ENCODE peak calls at places on chromosomes 11 and 22, in five cellular contexts. G is A549, C is body of pancreas, V is uterus, S is H54. Y is an unnamed sample.

GRCh38 chr11:117442869-117443239 is 115.2 kb downstream of the CEP164 start:
- DNase-seq in G (no peak), C (no peak), V (no peak), S (no peak), Y (no peak)

GRCh38 chr22:20647586-20648305 is 126.2 kb upstream of the SERPIND1 start:
- DNase-seq in G (no peak), C (no peak), V (no peak), S (no peak), Y (no peak)

GRCh38 chr11:70364198-70364597 is 34.1 kb upstream of the CTTN start:
- DNase-seq in G (no peak), C (no peak), V (no peak), S (no peak), Y (no peak)

GRCh38 chr11:13594045-13594444 is 74.4 kb upstream of the FAR1 start:
- DNase-seq in G (no peak), C (no peak), V (no peak), S (no peak), Y (no peak)

GRCh38 chr11:8593935-8594909 is at the start of gene STK33:
- DNase-seq in G (peak; percentile 50), C (peak; percentile 75), V (peak; percentile 39), S (peak; percentile 68), Y (peak; percentile 80)

GRCh38 chr22:28128827-28129226 is 209.8 kb upstream of the PITPNB start:
- DNase-seq in G (no peak), C (no peak), V (no peak), S (no peak), Y (no peak)

GRCh38 chr11:45692808-45693453 is 27.5 kb upstream of the CHST1 start:
- DNase-seq in G (no peak), C (no peak), V (no peak), S (no peak), Y (no peak)

GRCh38 chr22:31496007-31496734 is at the start of gene SFI1:
- DNase-seq in G (peak; percentile 86), C (peak; percentile 90), V (peak; percentile 88), S (peak; percentile 77), Y (peak; percentile 82)

GRCh38 chr11:44066732-44067131 is 662 bp downstream of the ACCS start:
- DNase-seq in G (peak; percentile 46), C (peak; percentile 27), V (peak; percentile 25), S (peak; percentile 55), Y (no peak)

GRCh38 chr11:72191961-72192381 is at the start of gene FOLR1:
- DNase-seq in G (no peak), C (no peak), V (no peak), S (no peak), Y (no peak)

GRCh38 chr22:43094085-43094484 is 4.9 kb upstream of the TTLL1 start:
- DNase-seq in G (peak; percentile 60), C (peak; percentile 29), V (no peak), S (no peak), Y (no peak)

GRCh38 chr11:131661137-131661536 is 290.7 kb downstream of the NTM start:
- DNase-seq in G (no peak), C (no peak), V (no peak), S (no peak), Y (no peak)

GRCh38 chr11:86446163-86446923 is 71.7 kb downstream of the CCDC81 start:
- DNase-seq in G (no peak), C (no peak), V (no peak), S (no peak), Y (no peak)

GRCh38 chr11:28621648-28622215 is 513.5 kb downstream of the METTL15 start:
- DNase-seq in G (no peak), C (no peak), V (no peak), S (peak; percentile 15), Y (no peak)

GRCh38 chr11:10019906-10020682 is 273.9 kb downstream of the SBF2 start:
- DNase-seq in G (no peak), C (peak; percentile 21), V (no peak), S (no peak), Y (no peak)

GRCh38 chr22:34414467-34415440 is 494.5 kb upstream of the LARGE1 start:
- DNase-seq in G (peak; percentile 66), C (peak; percentile 52), V (no peak), S (peak; percentile 12), Y (peak; percentile 12)

GRCh38 chr22:46051646-46052045 is 74.7 kb upstream of the WNT7B start:
- DNase-seq in G (no peak), C (no peak), V (peak; percentile 23), S (no peak), Y (no peak)

GRCh38 chr22:39311592-39312400 is 7.6 kb downstream of the RPL3 start:
- DNase-seq in G (no peak), C (no peak), V (no peak), S (no peak), Y (no peak)

GRCh38 chr11:48012051-48012391 is 31.7 kb downstream of the PTPRJ start:
- DNase-seq in G (no peak), C (no peak), V (no peak), S (no peak), Y (no peak)

GRCh38 chr22:19480173-19480568 is 451 bp downstream of the CDC45 start:
- DNase-seq in G (no peak), C (no peak), V (no peak), S (no peak), Y (no peak)

GRCh38 chr11:41720761-41721160 is 261.3 kb upstream of the LRRC4C start:
- DNase-seq in G (no peak), C (no peak), V (no peak), S (no peak), Y (no peak)

GRCh38 chr11:19938051-19938856 is 222.0 kb downstream of the DBX1 start:
- DNase-seq in G (peak; percentile 63), C (peak; percentile 62), V (no peak), S (peak; percentile 40), Y (peak; percentile 37)

GRCh38 chr11:95148938-95149337 is 59.3 kb downstream of the ENDOD1 start:
- DNase-seq in G (no peak), C (no peak), V (no peak), S (no peak), Y (no peak)

GRCh38 chr11:95149659-95150294 is 60.1 kb downstream of the ENDOD1 start:
- DNase-seq in G (no peak), C (peak; percentile 61), V (peak; percentile 40), S (peak; percentile 34), Y (no peak)

GRCh38 chr11:95148421-95148820 is 58.8 kb downstream of the ENDOD1 start:
- DNase-seq in G (no peak), C (no peak), V (no peak), S (no peak), Y (no peak)

GRCh38 chr11:95152878-95153856 is 63.5 kb downstream of the ENDOD1 start:
- DNase-seq in G (no peak), C (no peak), V (no peak), S (no peak), Y (no peak)

GRCh38 chr11:95150977-95151684 is 61.5 kb downstream of the ENDOD1 start:
- DNase-seq in G (peak; percentile 86), C (peak; percentile 93), V (peak; percentile 95), S (no peak), Y (peak; percentile 76)
- TF ChIP-seq POLR2A in G (peak; percentile 47), C (peak; percentile 41), V (peak; percentile 83), S (no peak), Y (no peak)

GRCh38 chr11:128522943-128523518 is 64.3 kb downstream of the ETS1 start:
- DNase-seq in G (no peak), C (no peak), V (no peak), S (no peak), Y (no peak)
- TF ChIP-seq POLR2A in G (no peak), C (no peak), V (no peak), S (no peak), Y (no peak)

DNA sequence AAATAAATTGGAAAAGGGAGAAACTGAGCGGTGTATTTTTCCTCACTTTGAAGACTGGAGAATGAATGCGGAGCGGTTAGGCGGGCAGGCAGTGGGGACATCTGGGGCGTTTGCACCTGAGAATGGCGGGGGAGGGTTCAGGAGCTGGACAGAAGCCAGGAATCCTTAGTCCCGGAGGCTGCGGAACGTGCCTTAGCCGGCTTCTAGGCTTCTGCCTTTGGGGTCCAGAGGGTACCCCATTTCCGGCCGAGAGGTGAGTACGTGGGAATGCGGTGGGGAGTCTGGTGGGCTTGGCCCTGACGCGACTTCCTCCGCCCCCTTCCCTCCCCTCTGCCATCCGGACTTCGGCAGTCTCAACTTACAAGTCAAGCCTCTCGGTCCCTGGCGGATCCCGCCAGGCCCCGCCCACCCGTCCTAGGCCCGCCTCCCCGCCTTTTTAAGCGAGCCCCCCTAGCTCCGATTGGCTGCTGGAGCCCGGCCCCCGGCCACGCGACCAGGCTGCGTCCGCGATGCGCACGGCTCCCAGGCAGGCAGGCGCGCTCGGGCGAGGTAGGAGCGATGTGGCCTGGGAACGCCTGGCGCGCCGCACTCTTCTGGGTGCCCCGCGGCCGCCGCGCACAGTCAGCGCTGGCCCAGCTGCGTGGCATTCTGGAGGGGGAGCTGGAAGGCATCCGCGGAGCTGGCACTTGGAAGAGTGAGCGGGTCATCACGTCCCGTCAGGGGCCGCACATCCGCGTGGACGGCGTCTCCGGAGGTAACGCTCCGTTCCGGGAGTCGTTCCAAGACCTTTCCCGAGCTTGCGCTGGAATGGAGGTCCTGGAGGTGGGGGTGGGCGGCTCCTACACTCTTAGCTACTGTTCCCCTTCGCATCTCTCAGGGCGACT is at the start of gene GCAT:
- DNase-seq in G (peak; percentile 94), C (peak; percentile 97), V (peak; percentile 96), S (peak; percentile 94), Y (peak; percentile 99)
- TF ChIP-seq POLR2A in G (peak; percentile 28), C (peak; percentile 80), V (peak; percentile 77), S (peak; percentile 67), Y (no peak)

DNA sequence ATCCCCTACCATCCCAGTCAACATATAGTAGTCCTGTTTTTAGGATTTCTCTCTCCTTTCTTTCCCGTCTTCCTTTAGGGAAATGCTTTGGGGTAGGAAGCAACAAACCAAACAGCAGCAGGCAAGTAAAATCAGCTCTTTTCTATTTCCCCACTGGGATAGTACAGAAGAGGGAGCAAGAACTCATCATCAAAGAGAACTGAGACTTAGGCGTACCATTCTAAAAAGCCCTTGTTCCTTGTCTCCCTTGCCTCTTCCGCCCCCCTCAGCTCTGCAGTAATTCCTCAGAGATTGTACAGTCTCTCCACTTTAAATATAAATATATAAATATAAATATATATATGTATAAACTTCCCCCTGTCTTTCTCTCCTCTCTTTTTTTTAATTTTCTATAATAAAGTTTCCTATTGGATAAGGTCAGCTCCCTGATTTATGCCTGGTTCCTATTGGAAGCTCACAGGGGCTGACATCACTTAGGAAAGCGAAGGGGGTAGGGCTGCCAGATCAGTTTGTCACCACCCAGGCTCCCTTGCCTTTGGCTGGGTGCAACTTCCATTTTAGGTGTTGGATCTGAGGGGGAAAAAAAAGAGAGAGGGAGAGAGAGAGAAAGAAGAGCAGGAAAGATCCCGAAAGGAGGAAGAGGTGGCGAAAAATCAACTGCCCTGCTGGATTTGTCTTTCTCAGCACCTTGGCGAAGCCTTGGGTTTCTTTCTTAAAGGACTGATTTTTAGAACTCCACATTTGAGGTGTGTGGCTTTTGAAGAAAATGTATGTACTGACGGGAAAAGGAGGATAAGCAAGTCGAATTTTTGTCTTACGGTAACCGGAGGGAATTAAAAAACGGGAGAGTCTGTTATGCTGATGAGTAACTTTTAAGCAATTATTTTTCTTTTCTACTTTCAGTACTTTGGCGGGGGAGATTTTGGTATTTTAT is at the start of gene CTNND1:
- DNase-seq in G (peak; percentile 98), C (peak; percentile 96), V (peak; percentile 95), S (peak; percentile 85), Y (peak; percentile 49)
- TF ChIP-seq POLR2A in G (peak; percentile 36), C (peak; percentile 64), V (peak; percentile 75), S (peak; percentile 61), Y (peak; percentile 84)

GRCh38 chr11:67464411-67465189 is 4.5 kb downstream of the TMEM134 start:
- DNase-seq in G (peak; percentile 92), C (peak; percentile 94), V (peak; percentile 82), S (peak; percentile 85), Y (peak; percentile 92)
- TF ChIP-seq POLR2A in G (peak; percentile 57), C (peak; percentile 53), V (peak; percentile 36), S (peak; percentile 44), Y (peak; percentile 78)

Y was measured in GM12891.